ENCODE peak calls at places on chromosomes 1 and 21, in four cellular contexts. Y, H, U and S are unnamed samples.

GRCh38 chr1:55369474-55369873 is 154.3 kb upstream of the USP24 start:
- DNase-seq in Y (no peak), H (no peak), U (no peak), S (no peak)

GRCh38 chr1:206912445-206913095 is 9.2 kb downstream of the FCMR start:
- DNase-seq in Y (peak), H (no peak), U (no peak), S (peak)

GRCh38 chr1:147515046-147515869 is 26.0 kb upstream of the BCL9 start:
- DNase-seq in U (no peak), Y (no peak), H (no peak), S (no peak)

GRCh38 chr1:111565957-111566356 is 53.6 kb upstream of the RAP1A start:
- DNase-seq in Y (no peak), H (no peak), U (no peak), S (no peak)

GRCh38 chr1:223835754-223836153 is 10.0 kb downstream of the TP53BP2 start:
- DNase-seq in H (no peak), Y (no peak), U (no peak), S (no peak)

GRCh38 chr1:106536741-106537140 is 519.7 kb upstream of the PRMT6 start:
- DNase-seq in U (no peak), Y (no peak), H (no peak), S (no peak)

GRCh38 chr1:10635385-10635896 is 160.7 kb downstream of the PEX14 start:
- DNase-seq in Y (no peak), H (no peak), U (no peak), S (peak)

GRCh38 chr1:1833916-1834325 is 55.7 kb upstream of the NADK start:
- DNase-seq in Y (no peak), U (peak), H (no peak), S (no peak)

GRCh38 chr1:58457023-58457635 is 89.4 kb downstream of the OMA1 start:
- DNase-seq in H (no peak), U (no peak), Y (no peak), S (no peak)

GRCh38 chr1:109657970-109658369 is 2.1 kb downstream of the GSTM4 start:
- DNase-seq in H (no peak), U (no peak), Y (no peak), S (no peak)

GRCh38 chr1:244968431-244968830 is 104.1 kb upstream of the HNRNPU start:
- DNase-seq in Y (no peak), U (no peak), H (no peak), S (no peak)

GRCh38 chr1:7418442-7419080 is 352.5 kb upstream of the VAMP3 start:
- DNase-seq in Y (no peak), U (no peak), H (no peak), S (peak)

GRCh38 chr1:54180666-54181360 is 19.0 kb downstream of the CYB5RL start:
- DNase-seq in Y (no peak), U (no peak), H (no peak), S (no peak)
- H3K9ac ChIP-seq in Y (no peak), U (no peak), H (no peak), S (no peak)

DNA sequence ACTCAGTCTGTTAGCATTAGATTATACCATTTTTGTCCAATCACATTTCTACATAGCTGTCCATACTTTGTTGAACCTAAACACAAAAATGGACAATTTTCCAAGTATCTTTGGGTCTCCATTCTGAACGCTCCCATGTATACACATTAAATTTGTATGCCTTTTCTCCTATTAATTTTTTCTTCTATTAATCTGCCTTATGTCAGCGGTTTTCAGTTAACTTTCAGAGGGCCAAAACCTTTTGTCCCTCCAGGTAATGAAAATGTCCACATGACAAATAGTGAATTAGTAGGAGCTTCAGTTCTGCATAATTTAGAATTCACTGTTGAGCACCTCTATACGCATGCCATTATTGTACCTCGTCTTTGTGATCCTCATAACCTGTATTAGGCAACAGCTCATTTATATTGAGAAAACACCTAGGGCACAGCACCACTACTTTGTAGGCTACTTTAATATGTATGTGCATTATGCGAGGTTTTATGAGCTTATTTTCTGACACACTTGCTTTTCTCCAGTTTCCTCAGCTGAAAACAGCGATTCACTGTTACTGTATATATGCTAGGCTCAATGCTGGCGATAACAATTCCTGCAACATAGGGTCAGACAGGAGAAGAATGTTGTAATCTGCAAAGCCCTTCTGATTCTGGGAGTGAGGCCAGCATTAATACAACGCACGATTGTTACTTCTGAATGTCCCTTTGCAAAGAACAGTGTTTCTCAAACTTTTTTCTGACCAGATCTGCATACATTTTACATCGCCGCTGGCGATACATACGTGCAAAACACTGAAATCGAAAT is 1.1 kb upstream of the ABCD3 start:
- DNase-seq in H (no peak), U (no peak), Y (no peak), S (no peak)
- TF ChIP-seq NRF1 in H (no peak), U (no peak), Y (no peak), S (no peak)

DNA sequence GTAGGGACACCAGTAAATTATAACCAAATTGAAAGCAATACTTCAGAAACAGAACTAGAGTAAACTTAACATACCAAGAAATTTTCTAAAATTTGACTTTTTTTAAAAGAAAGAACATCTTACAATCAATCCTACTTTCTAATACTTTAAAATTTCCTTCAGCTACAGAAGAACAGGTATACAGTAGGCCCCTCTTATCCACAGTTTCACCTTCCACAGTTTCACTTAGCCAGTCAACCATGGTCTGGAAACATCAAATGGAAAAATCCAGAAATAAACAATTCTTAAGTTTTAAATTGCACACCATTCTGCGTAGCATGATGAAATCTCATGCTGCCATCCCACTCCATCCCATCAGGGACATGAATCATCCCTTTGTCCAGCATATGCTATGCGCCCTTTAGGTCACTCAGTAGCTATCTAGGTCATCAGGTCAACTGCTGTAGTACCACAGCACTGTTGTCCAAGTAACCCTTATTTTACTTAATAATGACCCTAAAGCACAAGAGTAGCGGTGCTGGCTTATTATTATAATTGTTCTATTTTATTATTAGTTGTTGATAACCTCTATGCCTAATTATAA is 67.7 kb downstream of the HSF2BP start:
- DNase-seq in H (no peak), Y (no peak), U (no peak), S (no peak)
- TF ChIP-seq MAX in H (no peak), Y (no peak), U (no peak), S (no peak)

GRCh38 chr1:27971674-27972073 is 11.9 kb downstream of the XKR8 start:
- DNase-seq in U (no peak), H (no peak), Y (no peak), S (peak)
- H3K9ac ChIP-seq in U (no peak), H (no peak), Y (no peak), S (no peak)

DNA sequence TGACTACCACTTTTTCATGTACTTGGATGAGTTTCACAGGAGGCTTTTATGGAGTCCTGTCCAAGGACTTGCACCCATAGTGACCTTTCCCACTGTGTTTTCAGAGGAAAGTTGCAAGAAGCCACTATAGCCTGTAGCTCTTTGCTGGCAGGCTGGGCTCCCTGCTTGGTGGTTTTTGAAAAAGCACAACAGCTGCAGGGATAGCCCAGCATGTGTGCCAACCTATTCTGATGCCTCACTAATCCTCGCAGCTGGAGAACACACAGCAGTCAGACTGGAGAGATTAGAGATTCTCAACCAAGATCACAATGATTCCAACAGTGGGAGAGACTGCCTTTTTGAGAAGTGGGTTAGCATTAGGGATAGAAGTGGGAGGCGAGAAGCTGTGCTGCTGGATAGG is 24.1 kb upstream of the ARHGEF11 start:
- DNase-seq in H (no peak), Y (no peak), U (no peak), S (no peak)
- TF ChIP-seq NRF1 in H (no peak), Y (no peak), U (no peak), S (no peak)

DNA sequence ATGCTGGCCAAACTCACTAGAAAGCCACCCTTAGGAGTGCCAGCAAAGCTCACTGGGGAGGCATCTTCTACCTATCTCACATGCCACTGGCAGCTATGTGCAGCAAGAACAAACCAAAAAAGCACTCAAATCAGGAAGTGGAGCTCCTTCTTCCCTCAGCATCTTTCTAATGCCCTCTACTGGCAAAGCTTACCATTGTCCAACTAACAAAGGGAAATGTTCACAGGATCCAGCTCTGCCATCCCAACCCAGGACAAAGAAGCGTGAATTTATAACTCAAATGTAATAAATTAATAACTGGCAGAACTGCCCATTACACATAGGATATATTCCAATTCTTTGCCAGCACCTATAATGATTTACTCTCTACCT is 38.9 kb downstream of the LEPR start:
- DNase-seq in H (no peak), U (peak), Y (no peak), S (peak)
- TF ChIP-seq MAX in H (no peak), U (no peak), Y (no peak), S (no peak)

DNA sequence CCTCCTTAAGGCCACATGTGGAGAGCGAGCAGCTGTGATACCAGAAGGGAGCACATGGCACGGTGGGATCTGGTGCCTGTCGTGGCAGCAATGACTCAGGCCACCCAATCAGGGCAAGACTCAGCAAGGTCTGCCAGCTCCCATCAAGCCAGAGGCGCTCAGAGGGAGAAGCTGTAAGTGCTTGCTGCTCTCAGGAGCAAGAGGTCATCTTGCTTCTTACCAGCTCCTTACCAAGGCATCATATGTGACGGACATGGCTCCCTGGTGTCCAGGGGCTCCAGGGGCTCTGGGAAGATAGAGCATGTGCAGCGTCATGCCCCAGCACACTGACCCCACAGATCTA is 72.9 kb downstream of the ITPKB start:
- DNase-seq in U (no peak), Y (no peak), H (no peak), S (no peak)
- H3K9ac ChIP-seq in U (no peak), Y (no peak), H (no peak), S (no peak)

GRCh38 chr1:166999500-166999899 is 10.4 kb downstream of the MAEL start:
- DNase-seq in H (no peak), Y (no peak), U (no peak), S (no peak)

GRCh38 chr1:167003711-167004110 is 14.6 kb downstream of the MAEL start:
- DNase-seq in U (no peak), Y (no peak), H (no peak), S (no peak)

GRCh38 chr1:167002354-167002753 is 13.3 kb downstream of the MAEL start:
- DNase-seq in Y (no peak), H (no peak), U (no peak), S (no peak)

GRCh38 chr1:167000546-167000945 is 11.5 kb downstream of the MAEL start:
- DNase-seq in H (no peak), Y (no peak), U (no peak), S (no peak)

GRCh38 chr1:166999090-166999489 is 10.0 kb downstream of the MAEL start:
- DNase-seq in U (no peak), Y (no peak), H (no peak), S (no peak)
- TF ChIP-seq NRF1 in U (no peak), Y (no peak), H (no peak), S (no peak)

GRCh38 chr1:86798608-86799291 is 94.4 kb downstream of the SH3GLB1 start:
- DNase-seq in U (peak), H (no peak), Y (no peak), S (no peak)
- TF ChIP-seq MAX in U (no peak), H (no peak), Y (no peak), S (no peak)